ENCODE peak calls at places on chromosomes 6 and 20, in ten cellular contexts. One of them, this sample, is unnamed.

GRCh38 chr20:51554538-51555165 is 12.1 kb upstream of the NFATC2 start:
- DNase-seq in HuH-7.5: no peak
- DNase-seq in pancreas: no peak
- DNase-seq in stimulated activated CD8-positive, alpha-beta memory T cell treated with anti-CD3 and anti-CD28 coated beads, Interleukin-15, amount 100 ng/mL, for 24 hours: no peak
- DNase-seq in A549: no peak
- DNase-seq in activated naive CD8-positive, alpha-beta T cell treated with anti-CD3 and anti-CD28 coated beads for 36 hours: no peak
- DNase-seq in RCC 7860: peak; percentile 67
- DNase-seq in fibroblast of pulmonary artery: peak; percentile 45
- DNase-seq in EL: peak; percentile 87
- DNase-seq in AG10803: peak; percentile 88
- DNase-seq in this sample: peak; percentile 87

GRCh38 chr6:27593200-27593818 is 120.4 kb upstream of the ZNF184 start:
- DNase-seq in HuH-7.5: no peak
- DNase-seq in pancreas: no peak
- DNase-seq in stimulated activated CD8-positive, alpha-beta memory T cell treated with anti-CD3 and anti-CD28 coated beads, Interleukin-15, amount 100 ng/mL, for 24 hours: no peak
- DNase-seq in A549: no peak
- DNase-seq in activated naive CD8-positive, alpha-beta T cell treated with anti-CD3 and anti-CD28 coated beads for 36 hours: no peak
- DNase-seq in RCC 7860: no peak
- DNase-seq in fibroblast of pulmonary artery: no peak
- DNase-seq in EL: peak; percentile 44
- DNase-seq in AG10803: no peak
- DNase-seq in this sample: peak; percentile 17

GRCh38 chr6:28982476-28983266 is 22.4 kb downstream of the ZNF311 start:
- DNase-seq in HuH-7.5: no peak
- DNase-seq in pancreas: no peak
- DNase-seq in stimulated activated CD8-positive, alpha-beta memory T cell treated with anti-CD3 and anti-CD28 coated beads, Interleukin-15, amount 100 ng/mL, for 24 hours: no peak
- DNase-seq in A549: peak; percentile 81
- DNase-seq in activated naive CD8-positive, alpha-beta T cell treated with anti-CD3 and anti-CD28 coated beads for 36 hours: no peak
- DNase-seq in RCC 7860: peak; percentile 50
- DNase-seq in fibroblast of pulmonary artery: peak; percentile 73
- DNase-seq in EL: peak; percentile 74
- DNase-seq in AG10803: peak; percentile 52
- DNase-seq in this sample: peak; percentile 57

GRCh38 chr20:47063808-47064207 is 169.2 kb downstream of the EYA2 start:
- DNase-seq in HuH-7.5: no peak
- DNase-seq in pancreas: no peak
- DNase-seq in stimulated activated CD8-positive, alpha-beta memory T cell treated with anti-CD3 and anti-CD28 coated beads, Interleukin-15, amount 100 ng/mL, for 24 hours: no peak
- DNase-seq in A549: no peak
- DNase-seq in activated naive CD8-positive, alpha-beta T cell treated with anti-CD3 and anti-CD28 coated beads for 36 hours: no peak
- DNase-seq in RCC 7860: no peak
- DNase-seq in fibroblast of pulmonary artery: no peak
- DNase-seq in EL: no peak
- DNase-seq in AG10803: no peak
- DNase-seq in this sample: no peak

GRCh38 chr6:43927525-43928210 is 157.7 kb downstream of the VEGFA start:
- DNase-seq in HuH-7.5: no peak
- DNase-seq in pancreas: no peak
- DNase-seq in stimulated activated CD8-positive, alpha-beta memory T cell treated with anti-CD3 and anti-CD28 coated beads, Interleukin-15, amount 100 ng/mL, for 24 hours: no peak
- DNase-seq in A549: no peak
- DNase-seq in activated naive CD8-positive, alpha-beta T cell treated with anti-CD3 and anti-CD28 coated beads for 36 hours: no peak
- DNase-seq in RCC 7860: no peak
- DNase-seq in fibroblast of pulmonary artery: no peak
- DNase-seq in EL: no peak
- DNase-seq in AG10803: no peak
- DNase-seq in this sample: peak; percentile 17

GRCh38 chr6:20024316-20024673 is 187.1 kb downstream of the ID4 start:
- DNase-seq in HuH-7.5: no peak
- DNase-seq in pancreas: no peak
- DNase-seq in stimulated activated CD8-positive, alpha-beta memory T cell treated with anti-CD3 and anti-CD28 coated beads, Interleukin-15, amount 100 ng/mL, for 24 hours: no peak
- DNase-seq in A549: no peak
- DNase-seq in activated naive CD8-positive, alpha-beta T cell treated with anti-CD3 and anti-CD28 coated beads for 36 hours: no peak
- DNase-seq in RCC 7860: no peak
- DNase-seq in fibroblast of pulmonary artery: no peak
- DNase-seq in EL: no peak
- DNase-seq in AG10803: no peak
- DNase-seq in this sample: no peak

GRCh38 chr6:37454420-37455125 is 21.6 kb downstream of the CMTR1 start:
- DNase-seq in HuH-7.5: no peak
- DNase-seq in pancreas: no peak
- DNase-seq in stimulated activated CD8-positive, alpha-beta memory T cell treated with anti-CD3 and anti-CD28 coated beads, Interleukin-15, amount 100 ng/mL, for 24 hours: no peak
- DNase-seq in A549: no peak
- DNase-seq in activated naive CD8-positive, alpha-beta T cell treated with anti-CD3 and anti-CD28 coated beads for 36 hours: no peak
- DNase-seq in RCC 7860: no peak
- DNase-seq in fibroblast of pulmonary artery: no peak
- DNase-seq in EL: peak; percentile 18
- DNase-seq in AG10803: peak; percentile 52
- DNase-seq in this sample: no peak

GRCh38 chr20:45306431-45306982 is at the start of gene RBPJL:
- DNase-seq in HuH-7.5: no peak
- DNase-seq in pancreas: peak; percentile 89
- DNase-seq in stimulated activated CD8-positive, alpha-beta memory T cell treated with anti-CD3 and anti-CD28 coated beads, Interleukin-15, amount 100 ng/mL, for 24 hours: peak; percentile 31
- DNase-seq in A549: no peak
- DNase-seq in activated naive CD8-positive, alpha-beta T cell treated with anti-CD3 and anti-CD28 coated beads for 36 hours: peak; percentile 64
- DNase-seq in RCC 7860: no peak
- DNase-seq in fibroblast of pulmonary artery: no peak
- DNase-seq in EL: no peak
- DNase-seq in AG10803: no peak
- DNase-seq in this sample: peak; percentile 34

GRCh38 chr6:160273760-160274159 is 15.1 kb upstream of the SLC22A2 start:
- DNase-seq in HuH-7.5: no peak
- DNase-seq in pancreas: no peak
- DNase-seq in stimulated activated CD8-positive, alpha-beta memory T cell treated with anti-CD3 and anti-CD28 coated beads, Interleukin-15, amount 100 ng/mL, for 24 hours: no peak
- DNase-seq in A549: peak; percentile 18
- DNase-seq in activated naive CD8-positive, alpha-beta T cell treated with anti-CD3 and anti-CD28 coated beads for 36 hours: no peak
- DNase-seq in RCC 7860: no peak
- DNase-seq in fibroblast of pulmonary artery: no peak
- DNase-seq in EL: no peak
- DNase-seq in AG10803: no peak
- DNase-seq in this sample: no peak

GRCh38 chr20:21357851-21358250 is 39.5 kb downstream of the NKX2-4 start:
- DNase-seq in HuH-7.5: peak; percentile 21
- DNase-seq in pancreas: no peak
- DNase-seq in stimulated activated CD8-positive, alpha-beta memory T cell treated with anti-CD3 and anti-CD28 coated beads, Interleukin-15, amount 100 ng/mL, for 24 hours: no peak
- DNase-seq in A549: peak; percentile 14
- DNase-seq in activated naive CD8-positive, alpha-beta T cell treated with anti-CD3 and anti-CD28 coated beads for 36 hours: no peak
- DNase-seq in RCC 7860: no peak
- DNase-seq in fibroblast of pulmonary artery: peak; percentile 67
- DNase-seq in EL: no peak
- DNase-seq in AG10803: no peak
- DNase-seq in this sample: no peak

GRCh38 chr6:129542705-129543104 is 167.3 kb downstream of the ARHGAP18 start:
- DNase-seq in HuH-7.5: no peak
- DNase-seq in pancreas: no peak
- DNase-seq in stimulated activated CD8-positive, alpha-beta memory T cell treated with anti-CD3 and anti-CD28 coated beads, Interleukin-15, amount 100 ng/mL, for 24 hours: no peak
- DNase-seq in A549: no peak
- DNase-seq in activated naive CD8-positive, alpha-beta T cell treated with anti-CD3 and anti-CD28 coated beads for 36 hours: no peak
- DNase-seq in RCC 7860: no peak
- DNase-seq in fibroblast of pulmonary artery: no peak
- DNase-seq in EL: no peak
- DNase-seq in AG10803: no peak
- DNase-seq in this sample: no peak

GRCh38 chr20:30487947-30488926 is 769.2 kb upstream of the DEFB115 start:
- DNase-seq in HuH-7.5: no peak
- DNase-seq in pancreas: no peak
- DNase-seq in stimulated activated CD8-positive, alpha-beta memory T cell treated with anti-CD3 and anti-CD28 coated beads, Interleukin-15, amount 100 ng/mL, for 24 hours: no peak
- DNase-seq in A549: no peak
- DNase-seq in activated naive CD8-positive, alpha-beta T cell treated with anti-CD3 and anti-CD28 coated beads for 36 hours: no peak
- DNase-seq in RCC 7860: no peak
- DNase-seq in fibroblast of pulmonary artery: no peak
- DNase-seq in EL: no peak
- DNase-seq in AG10803: no peak
- DNase-seq in this sample: no peak

GRCh38 chr6:14467591-14467990 is 350.0 kb downstream of the CD83 start:
- DNase-seq in HuH-7.5: no peak
- DNase-seq in pancreas: no peak
- DNase-seq in stimulated activated CD8-positive, alpha-beta memory T cell treated with anti-CD3 and anti-CD28 coated beads, Interleukin-15, amount 100 ng/mL, for 24 hours: no peak
- DNase-seq in A549: no peak
- DNase-seq in activated naive CD8-positive, alpha-beta T cell treated with anti-CD3 and anti-CD28 coated beads for 36 hours: no peak
- DNase-seq in RCC 7860: no peak
- DNase-seq in fibroblast of pulmonary artery: no peak
- DNase-seq in EL: peak; percentile 43
- DNase-seq in AG10803: peak; percentile 71
- DNase-seq in this sample: peak; percentile 54

GRCh38 chr6:107656883-107657282 is 167.0 kb downstream of the SOBP start:
- DNase-seq in HuH-7.5: no peak
- DNase-seq in pancreas: no peak
- DNase-seq in stimulated activated CD8-positive, alpha-beta memory T cell treated with anti-CD3 and anti-CD28 coated beads, Interleukin-15, amount 100 ng/mL, for 24 hours: no peak
- DNase-seq in A549: no peak
- DNase-seq in activated naive CD8-positive, alpha-beta T cell treated with anti-CD3 and anti-CD28 coated beads for 36 hours: no peak
- DNase-seq in RCC 7860: no peak
- DNase-seq in fibroblast of pulmonary artery: no peak
- DNase-seq in EL: no peak
- DNase-seq in AG10803: no peak
- DNase-seq in this sample: no peak

GRCh38 chr20:36147707-36148106 is 6.8 kb upstream of the EPB41L1 start:
- DNase-seq in HuH-7.5: no peak
- DNase-seq in pancreas: no peak
- DNase-seq in stimulated activated CD8-positive, alpha-beta memory T cell treated with anti-CD3 and anti-CD28 coated beads, Interleukin-15, amount 100 ng/mL, for 24 hours: no peak
- DNase-seq in A549: no peak
- DNase-seq in activated naive CD8-positive, alpha-beta T cell treated with anti-CD3 and anti-CD28 coated beads for 36 hours: no peak
- DNase-seq in RCC 7860: no peak
- DNase-seq in fibroblast of pulmonary artery: peak; percentile 86
- DNase-seq in EL: peak; percentile 60
- DNase-seq in AG10803: peak; percentile 89
- DNase-seq in this sample: peak; percentile 58

GRCh38 chr20:10954137-10954840 is 280.5 kb upstream of the JAG1 start:
- DNase-seq in HuH-7.5: no peak
- DNase-seq in pancreas: peak; percentile 77
- DNase-seq in stimulated activated CD8-positive, alpha-beta memory T cell treated with anti-CD3 and anti-CD28 coated beads, Interleukin-15, amount 100 ng/mL, for 24 hours: no peak
- DNase-seq in A549: peak; percentile 38
- DNase-seq in activated naive CD8-positive, alpha-beta T cell treated with anti-CD3 and anti-CD28 coated beads for 36 hours: no peak
- DNase-seq in RCC 7860: peak; percentile 26
- DNase-seq in fibroblast of pulmonary artery: no peak
- DNase-seq in EL: no peak
- DNase-seq in AG10803: no peak
- DNase-seq in this sample: peak; percentile 11

GRCh38 chr20:4613718-4614620 is 107.7 kb upstream of the PRND start:
- DNase-seq in HuH-7.5: no peak
- DNase-seq in pancreas: peak; percentile 31
- DNase-seq in stimulated activated CD8-positive, alpha-beta memory T cell treated with anti-CD3 and anti-CD28 coated beads, Interleukin-15, amount 100 ng/mL, for 24 hours: no peak
- DNase-seq in A549: peak; percentile 75
- DNase-seq in activated naive CD8-positive, alpha-beta T cell treated with anti-CD3 and anti-CD28 coated beads for 36 hours: peak; percentile 35
- DNase-seq in RCC 7860: no peak
- DNase-seq in fibroblast of pulmonary artery: peak; percentile 65
- DNase-seq in EL: peak; percentile 56
- DNase-seq in AG10803: peak; percentile 68
- DNase-seq in this sample: peak; percentile 69

GRCh38 chr20:13936781-13937576 is 53.4 kb downstream of the SEL1L2 start:
- DNase-seq in HuH-7.5: no peak
- DNase-seq in pancreas: no peak
- DNase-seq in stimulated activated CD8-positive, alpha-beta memory T cell treated with anti-CD3 and anti-CD28 coated beads, Interleukin-15, amount 100 ng/mL, for 24 hours: no peak
- DNase-seq in A549: no peak
- DNase-seq in activated naive CD8-positive, alpha-beta T cell treated with anti-CD3 and anti-CD28 coated beads for 36 hours: no peak
- DNase-seq in RCC 7860: no peak
- DNase-seq in fibroblast of pulmonary artery: no peak
- DNase-seq in EL: no peak
- DNase-seq in AG10803: no peak
- DNase-seq in this sample: no peak

GRCh38 chr6:156256161-156256560 is 521.0 kb upstream of the ARID1B start:
- DNase-seq in HuH-7.5: no peak
- DNase-seq in pancreas: no peak
- DNase-seq in stimulated activated CD8-positive, alpha-beta memory T cell treated with anti-CD3 and anti-CD28 coated beads, Interleukin-15, amount 100 ng/mL, for 24 hours: no peak
- DNase-seq in A549: no peak
- DNase-seq in activated naive CD8-positive, alpha-beta T cell treated with anti-CD3 and anti-CD28 coated beads for 36 hours: peak; percentile 9
- DNase-seq in RCC 7860: no peak
- DNase-seq in fibroblast of pulmonary artery: no peak
- DNase-seq in EL: no peak
- DNase-seq in AG10803: no peak
- DNase-seq in this sample: no peak

GRCh38 chr20:57432480-57432873 is 41.3 kb downstream of the RBM38 start:
- DNase-seq in HuH-7.5: no peak
- DNase-seq in pancreas: no peak
- DNase-seq in stimulated activated CD8-positive, alpha-beta memory T cell treated with anti-CD3 and anti-CD28 coated beads, Interleukin-15, amount 100 ng/mL, for 24 hours: no peak
- DNase-seq in A549: no peak
- DNase-seq in activated naive CD8-positive, alpha-beta T cell treated with anti-CD3 and anti-CD28 coated beads for 36 hours: no peak
- DNase-seq in RCC 7860: no peak
- DNase-seq in fibroblast of pulmonary artery: no peak
- DNase-seq in EL: no peak
- DNase-seq in AG10803: no peak
- DNase-seq in this sample: no peak

GRCh38 chr20:33337531-33338165 is 54.6 kb downstream of the BPIFB1 start:
- DNase-seq in HuH-7.5: no peak
- DNase-seq in pancreas: no peak
- DNase-seq in stimulated activated CD8-positive, alpha-beta memory T cell treated with anti-CD3 and anti-CD28 coated beads, Interleukin-15, amount 100 ng/mL, for 24 hours: no peak
- DNase-seq in A549: no peak
- DNase-seq in activated naive CD8-positive, alpha-beta T cell treated with anti-CD3 and anti-CD28 coated beads for 36 hours: no peak
- DNase-seq in RCC 7860: no peak
- DNase-seq in fibroblast of pulmonary artery: no peak
- DNase-seq in EL: no peak
- DNase-seq in AG10803: no peak
- DNase-seq in this sample: no peak

GRCh38 chr6:113495521-113495920 is 361.6 kb upstream of the MARCKS start:
- DNase-seq in HuH-7.5: no peak
- DNase-seq in pancreas: no peak
- DNase-seq in stimulated activated CD8-positive, alpha-beta memory T cell treated with anti-CD3 and anti-CD28 coated beads, Interleukin-15, amount 100 ng/mL, for 24 hours: no peak
- DNase-seq in A549: no peak
- DNase-seq in activated naive CD8-positive, alpha-beta T cell treated with anti-CD3 and anti-CD28 coated beads for 36 hours: no peak
- DNase-seq in RCC 7860: peak; percentile 85
- DNase-seq in fibroblast of pulmonary artery: peak; percentile 76
- DNase-seq in EL: peak; percentile 86
- DNase-seq in AG10803: peak; percentile 55
- DNase-seq in this sample: peak; percentile 82

GRCh38 chr20:1945134-1945618 is 48.7 kb downstream of the PDYN start:
- DNase-seq in HuH-7.5: no peak
- DNase-seq in pancreas: peak; percentile 71
- DNase-seq in stimulated activated CD8-positive, alpha-beta memory T cell treated with anti-CD3 and anti-CD28 coated beads, Interleukin-15, amount 100 ng/mL, for 24 hours: no peak
- DNase-seq in A549: no peak
- DNase-seq in activated naive CD8-positive, alpha-beta T cell treated with anti-CD3 and anti-CD28 coated beads for 36 hours: no peak
- DNase-seq in RCC 7860: no peak
- DNase-seq in fibroblast of pulmonary artery: peak; percentile 91
- DNase-seq in EL: no peak
- DNase-seq in AG10803: peak; percentile 79
- DNase-seq in this sample: no peak

GRCh38 chr6:145968051-145968450 is 3.9 kb upstream of the SHPRH start:
- DNase-seq in HuH-7.5: no peak
- DNase-seq in pancreas: no peak
- DNase-seq in stimulated activated CD8-positive, alpha-beta memory T cell treated with anti-CD3 and anti-CD28 coated beads, Interleukin-15, amount 100 ng/mL, for 24 hours: no peak
- DNase-seq in A549: no peak
- DNase-seq in activated naive CD8-positive, alpha-beta T cell treated with anti-CD3 and anti-CD28 coated beads for 36 hours: no peak
- DNase-seq in RCC 7860: no peak
- DNase-seq in fibroblast of pulmonary artery: no peak
- DNase-seq in EL: no peak
- DNase-seq in AG10803: no peak
- DNase-seq in this sample: no peak

GRCh38 chr20:33693741-33694645 is 7.8 kb upstream of the E2F1 start:
- DNase-seq in HuH-7.5: no peak
- DNase-seq in pancreas: no peak
- DNase-seq in stimulated activated CD8-positive, alpha-beta memory T cell treated with anti-CD3 and anti-CD28 coated beads, Interleukin-15, amount 100 ng/mL, for 24 hours: no peak
- DNase-seq in A549: no peak
- DNase-seq in activated naive CD8-positive, alpha-beta T cell treated with anti-CD3 and anti-CD28 coated beads for 36 hours: no peak
- DNase-seq in RCC 7860: no peak
- DNase-seq in fibroblast of pulmonary artery: no peak
- DNase-seq in EL: no peak
- DNase-seq in AG10803: peak; percentile 24
- DNase-seq in this sample: no peak

GRCh38 chr6:29631860-29632731 is 887 bp downstream of the GABBR1 start:
- DNase-seq in HuH-7.5: no peak
- DNase-seq in pancreas: peak; percentile 55
- DNase-seq in stimulated activated CD8-positive, alpha-beta memory T cell treated with anti-CD3 and anti-CD28 coated beads, Interleukin-15, amount 100 ng/mL, for 24 hours: no peak
- DNase-seq in A549: peak; percentile 51
- DNase-seq in activated naive CD8-positive, alpha-beta T cell treated with anti-CD3 and anti-CD28 coated beads for 36 hours: peak; percentile 58
- DNase-seq in RCC 7860: no peak
- DNase-seq in fibroblast of pulmonary artery: peak; percentile 68
- DNase-seq in EL: peak; percentile 73
- DNase-seq in AG10803: peak; percentile 63
- DNase-seq in this sample: peak; percentile 84

GRCh38 chr6:72659754-72660153 is 37.9 kb downstream of the KCNQ5 start:
- DNase-seq in HuH-7.5: no peak
- DNase-seq in pancreas: no peak
- DNase-seq in stimulated activated CD8-positive, alpha-beta memory T cell treated with anti-CD3 and anti-CD28 coated beads, Interleukin-15, amount 100 ng/mL, for 24 hours: no peak
- DNase-seq in A549: no peak
- DNase-seq in activated naive CD8-positive, alpha-beta T cell treated with anti-CD3 and anti-CD28 coated beads for 36 hours: no peak
- DNase-seq in RCC 7860: no peak
- DNase-seq in fibroblast of pulmonary artery: no peak
- DNase-seq in EL: no peak
- DNase-seq in AG10803: no peak
- DNase-seq in this sample: no peak

GRCh38 chr6:43811101-43812099 is 41.4 kb downstream of the VEGFA start:
- DNase-seq in HuH-7.5: no peak
- DNase-seq in pancreas: no peak
- DNase-seq in stimulated activated CD8-positive, alpha-beta memory T cell treated with anti-CD3 and anti-CD28 coated beads, Interleukin-15, amount 100 ng/mL, for 24 hours: no peak
- DNase-seq in A549: no peak
- DNase-seq in activated naive CD8-positive, alpha-beta T cell treated with anti-CD3 and anti-CD28 coated beads for 36 hours: no peak
- DNase-seq in RCC 7860: no peak
- DNase-seq in fibroblast of pulmonary artery: no peak
- DNase-seq in EL: no peak
- DNase-seq in AG10803: no peak
- DNase-seq in this sample: no peak